ENCODE peak calls at places on chromosome 6, in five cellular contexts. C is PC-3, X is GM23248, Z is HCT116, N is OCI-LY7. Y is an unnamed sample.

GRCh38 chr6:161370882-161371281 is 97.0 kb upstream of the AGPAT4 start:
- DNase-seq in N (peak; percentile 76), Z (peak; percentile 64), C (peak; percentile 75), X (peak; percentile 88), Y (peak; percentile 79)

GRCh38 chr6:32114853-32115252 is 5.7 kb upstream of the TNXB start:
- DNase-seq in X (peak; percentile 98), Z (no peak), C (peak; percentile 87), N (no peak), Y (no peak)

GRCh38 chr6:166490671-166491500 is 95.6 kb downstream of the RAMACL start:
- DNase-seq in X (no peak), Z (no peak), N (no peak), C (no peak), Y (peak; percentile 84)

GRCh38 chr6:38207371-38207770 is 387.8 kb downstream of the ZFAND3 start:
- DNase-seq in X (no peak), Z (no peak), N (no peak), C (no peak), Y (no peak)

GRCh38 chr6:47047479-47048411 is 5.6 kb upstream of the ADGRF1 start:
- DNase-seq in X (peak; percentile 72), Z (peak; percentile 89), N (peak; percentile 77), C (peak; percentile 97), Y (peak; percentile 33)

GRCh38 chr6:52663120-52663934 is 7.6 kb upstream of the TMEM14A start:
- DNase-seq in N (peak; percentile 83), X (peak; percentile 80), C (peak; percentile 77), Z (peak; percentile 59), Y (peak; percentile 69)

GRCh38 chr6:167140589-167141474 is 16.9 kb downstream of the GPR31 start:
- DNase-seq in Z (no peak), C (no peak), N (peak; percentile 42), X (no peak), Y (no peak)

GRCh38 chr6:93164781-93165180 is 254.6 kb downstream of the EPHA7 start:
- DNase-seq in C (peak; percentile 31), X (no peak), Z (no peak), N (no peak), Y (no peak)

GRCh38 chr6:128841518-128841917 is 41.4 kb upstream of the LAMA2 start:
- DNase-seq in C (peak; percentile 11), X (peak; percentile 4), Z (peak; percentile 6), N (no peak), Y (no peak)

GRCh38 chr6:166525567-166525966 is 60.9 kb downstream of the RAMACL start:
- DNase-seq in N (no peak), C (no peak), X (no peak), Z (no peak), Y (no peak)

GRCh38 chr6:25713802-25714201 is 40.7 kb upstream of the SLC17A4 start:
- DNase-seq in X (peak; percentile 16), N (no peak), Z (no peak), C (no peak), Y (peak; percentile 56)

GRCh38 chr6:158211273-158212055 is 43.3 kb downstream of the GTF2H5 start:
- DNase-seq in X (peak; percentile 60), N (no peak), Z (no peak), C (peak; percentile 41), Y (no peak)

GRCh38 chr6:54173084-54173483 is 61.8 kb downstream of the MLIP start:
- DNase-seq in C (peak; percentile 42), N (no peak), Z (no peak), X (no peak), Y (no peak)

GRCh38 chr6:100078509-100078908 is 84.5 kb upstream of the MCHR2 start:
- DNase-seq in N (peak; percentile 2), X (peak; percentile 57), Z (peak; percentile 32), C (peak; percentile 71), Y (peak; percentile 4)

GRCh38 chr6:156474507-156475120 is 302.6 kb upstream of the ARID1B start:
- DNase-seq in Z (no peak), X (no peak), C (no peak), N (no peak), Y (no peak)

GRCh38 chr6:136396908-136397307 is 107.3 kb upstream of the BCLAF1 start:
- DNase-seq in N (no peak), X (no peak), C (no peak), Z (no peak), Y (no peak)

GRCh38 chr6:91407706-91408105 is 820.8 kb upstream of the MAP3K7 start:
- DNase-seq in Z (no peak), C (no peak), N (no peak), X (no peak), Y (no peak)

GRCh38 chr6:95321106-95321505 is 256.2 kb upstream of the MANEA start:
- DNase-seq in C (peak; percentile 4), Z (no peak), N (no peak), X (no peak), Y (no peak)

GRCh38 chr6:149699150-149699549 is 18.8 kb downstream of the LATS1 start:
- DNase-seq in Z (no peak), N (peak; percentile 28), C (no peak), X (no peak), Y (no peak)

GRCh38 chr6:49849121-49849907 is 17.0 kb downstream of the CRISP1 start:
- DNase-seq in X (peak; percentile 70), C (peak; percentile 80), Z (peak; percentile 56), N (peak; percentile 72), Y (peak; percentile 15)

GRCh38 chr6:37303891-37304503 is 46.1 kb upstream of the TMEM217 start:
- DNase-seq in Z (peak; percentile 10), X (peak; percentile 70), C (peak; percentile 64), N (peak; percentile 43), Y (peak; percentile 50)

GRCh38 chr6:88403486-88403885 is 237.3 kb upstream of the CNR1 start:
- DNase-seq in X (no peak), N (no peak), C (no peak), Z (no peak), Y (no peak)

GRCh38 chr6:67880939-67881705 is 754.0 kb upstream of the ADGRB3 start:
- DNase-seq in Z (no peak), C (peak; percentile 5), N (no peak), X (no peak), Y (no peak)

GRCh38 chr6:38150681-38151296 is 331.3 kb downstream of the ZFAND3 start:
- DNase-seq in C (no peak), N (no peak), X (no peak), Z (no peak), Y (no peak)

GRCh38 chr6:128570439-128571063 is 50.2 kb upstream of the PTPRK start:
- DNase-seq in C (peak; percentile 76), X (no peak), N (no peak), Z (no peak), Y (no peak)

GRCh38 chr6:85865665-85866372 is 223.1 kb upstream of the SYNCRIP start:
- DNase-seq in C (peak; percentile 89), Z (peak; percentile 3), X (peak; percentile 83), N (no peak), Y (no peak)

GRCh38 chr6:68317366-68317765 is 317.7 kb upstream of the ADGRB3 start:
- DNase-seq in X (no peak), N (no peak), C (peak; percentile 69), Z (no peak), Y (no peak)

GRCh38 chr6:108778421-108779186 is 69.6 kb upstream of the ARMC2 start:
- DNase-seq in Z (no peak), N (no peak), C (no peak), X (no peak), Y (no peak)

GRCh38 chr6:93886416-93886815 is 467.1 kb upstream of the EPHA7 start:
- DNase-seq in X (no peak), N (no peak), Z (no peak), C (no peak), Y (no peak)

GRCh38 chr6:138107078-138107751 is at the start of gene PERP:
- DNase-seq in X (peak; percentile 89), Z (peak; percentile 57), N (no peak), C (peak; percentile 86), Y (peak; percentile 42)

GRCh38 chr6:64335195-64335594 is 699.6 kb downstream of the PHF3 start:
- DNase-seq in N (no peak), Z (no peak), X (no peak), C (no peak), Y (no peak)

GRCh38 chr6:97978855-97979271 is 695.8 kb upstream of the MMS22L start:
- DNase-seq in X (no peak), N (no peak), Z (peak; percentile 32), C (peak; percentile 54), Y (no peak)
- H2AFZ ChIP-seq in X (no peak overlapping the region), N (no peak overlapping the region), Z (peak overlapping the region; percentile 87), C (peak overlapping the region; percentile 68), Y (no peak overlapping the region)

GRCh38 chr6:168190646-168191443 is 111.8 kb upstream of the FRMD1 start:
- DNase-seq in Z (no peak), C (no peak), N (no peak), X (no peak), Y (no peak)

GRCh38 chr6:168186438-168186837 is 107.4 kb upstream of the FRMD1 start:
- DNase-seq in C (no peak), X (no peak), Z (no peak), N (no peak), Y (no peak)

GRCh38 chr6:168188974-168189678 is 110.1 kb upstream of the FRMD1 start:
- DNase-seq in C (no peak), Z (no peak), N (no peak), X (no peak), Y (no peak)

GRCh38 chr6:168189679-168190405 is 110.8 kb upstream of the FRMD1 start:
- DNase-seq in Z (no peak), N (no peak), C (no peak), X (no peak), Y (no peak)

GRCh38 chr6:168188310-168188973 is 109.4 kb upstream of the FRMD1 start:
- DNase-seq in N (no peak), X (no peak), Z (no peak), C (no peak), Y (no peak)
- TF ChIP-seq EZH2phosphoT487 in N (no peak), X (no peak), Z (no peak), C (no peak), Y (no peak)

GRCh38 chr6:16781348-16782169 is 20.3 kb upstream of the ATXN1 start:
- DNase-seq in C (peak; percentile 34), X (no peak), N (no peak), Z (no peak), Y (no peak)
- H2AFZ ChIP-seq in C (no peak overlapping the region), X (no peak overlapping the region), N (no peak overlapping the region), Z (no peak overlapping the region), Y (no peak overlapping the region)

GRCh38 chr6:112579601-112580000 is 232.5 kb downstream of the RFPL4B start:
- DNase-seq in N (no peak), Z (no peak), C (peak; percentile 53), X (no peak), Y (no peak)

GRCh38 chr6:112571886-112572285 is 224.8 kb downstream of the RFPL4B start:
- DNase-seq in X (peak; percentile 78), Z (no peak), C (peak; percentile 24), N (no peak), Y (no peak)

GRCh38 chr6:112574190-112574589 is 227.1 kb downstream of the RFPL4B start:
- DNase-seq in N (no peak), Z (no peak), C (no peak), X (no peak), Y (no peak)

GRCh38 chr6:112575309-112575834 is 228.2 kb downstream of the RFPL4B start:
- DNase-seq in C (no peak), Z (no peak), X (no peak), N (no peak), Y (no peak)

DNA sequence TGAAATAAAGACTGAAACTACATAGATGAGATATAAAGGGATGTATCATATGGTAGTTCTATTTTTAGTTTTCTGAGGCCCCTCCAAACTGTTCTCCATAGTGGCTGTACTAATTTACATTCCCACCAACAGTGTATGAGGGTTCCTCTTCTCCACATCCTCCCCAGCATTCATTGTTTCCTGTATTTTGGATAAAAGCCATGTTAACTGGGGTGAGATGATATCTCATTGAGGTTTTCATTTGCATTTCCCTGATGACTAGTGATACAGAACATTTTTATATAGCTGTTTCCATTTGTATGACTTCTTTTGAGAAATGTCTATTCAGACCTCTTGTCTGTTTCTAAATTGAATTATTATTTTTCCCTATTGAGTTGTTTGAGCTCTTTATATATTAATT is 229.3 kb downstream of the RFPL4B start:
- DNase-seq in X (no peak), C (peak; percentile 20), Z (no peak), N (no peak), Y (no peak)
- TF ChIP-seq EZH2phosphoT487 in X (no peak), C (no peak), Z (no peak), N (no peak), Y (no peak)

Y was measured in SK-N-SH.